ENCODE peak calls at places on chromosomes 7 and 10, in four cellular contexts. Q, B, D and J are unnamed samples.

GRCh38 chr7:21548491-21548890 is 5.7 kb downstream of the DNAH11 start:
- DNase-seq in B (no peak), D (no peak), Q (no peak), J (no peak)

GRCh38 chr7:46444266-46444665 is 523.2 kb upstream of the IGFBP3 start:
- DNase-seq in B (no peak), Q (no peak), D (no peak), J (no peak)

GRCh38 chr10:92452313-92452712 is 121.6 kb downstream of the IDE start:
- DNase-seq in B (no peak), Q (no peak), D (no peak), J (no peak)

GRCh38 chr7:39741942-39742623 is 118.7 kb downstream of the RALA start:
- DNase-seq in Q (no peak), B (no peak), D (no peak), J (peak; percentile 72)

GRCh38 chr10:124642076-124642710 is 102.0 kb downstream of the FAM53B start:
- DNase-seq in B (peak; percentile 60), D (no peak), Q (no peak), J (peak; percentile 85)

GRCh38 chr10:90604636-90605035 is 253.2 kb downstream of the HTR7 start:
- DNase-seq in Q (no peak), B (no peak), D (no peak), J (no peak)

GRCh38 chr7:136912339-136912738 is 43.9 kb downstream of the CHRM2 start:
- DNase-seq in Q (no peak), B (no peak), D (no peak), J (no peak)

GRCh38 chr10:95170790-95171189 is 23.2 kb upstream of the ACSM6 start:
- DNase-seq in Q (no peak), B (peak; percentile 32), D (no peak), J (no peak)

GRCh38 chr7:156875766-156876165 is 17.2 kb downstream of the LMBR1 start:
- DNase-seq in B (no peak), D (no peak), Q (no peak), J (no peak)

GRCh38 chr10:31929986-31930675 is 1.5 kb upstream of the ARHGAP12 start:
- DNase-seq in Q (peak; percentile 64), D (no peak), B (no peak), J (no peak)

GRCh38 chr10:62284221-62284620 is 15.6 kb upstream of the RTKN2 start:
- DNase-seq in Q (no peak), B (no peak), D (no peak), J (no peak)

GRCh38 chr7:123538189-123538714 is 3.9 kb upstream of the IQUB start:
- DNase-seq in Q (no peak), D (no peak), B (no peak), J (no peak)

GRCh38 chr7:142328006-142328405 is 70.1 kb upstream of the PRSS58 start:
- DNase-seq in D (no peak), Q (peak; percentile 34), B (no peak), J (no peak)

GRCh38 chr10:5964736-5965135 is 12.6 kb downstream of the IL15RA start:
- DNase-seq in Q (no peak), D (no peak), B (peak; percentile 54), J (peak; percentile 24)

GRCh38 chr7:132575336-132575986 is 809 bp downstream of the PLXNA4 start:
- DNase-seq in B (peak; percentile 84), D (no peak), Q (no peak), J (no peak)

GRCh38 chr7:100433592-100434296 is 2.6 kb downstream of the PPP1R35 start:
- DNase-seq in Q (no peak), B (no peak), D (no peak), J (peak; percentile 28)

GRCh38 chr10:132710036-132710686 is 75.8 kb downstream of the NKX6-2 start:
- DNase-seq in B (peak; percentile 70), D (no peak), Q (no peak), J (peak; percentile 35)

GRCh38 chr10:32961892-32962369 is 3.9 kb upstream of the ITGB1 start:
- DNase-seq in Q (peak; percentile 58), B (no peak), D (peak; percentile 57), J (no peak)

GRCh38 chr10:100724531-100725027 is 20.8 kb upstream of the PAX2 start:
- DNase-seq in D (no peak), Q (no peak), B (peak; percentile 61), J (no peak)

GRCh38 chr10:77504870-77505257 is 132.7 kb downstream of the KCNMA1 start:
- DNase-seq in B (peak; percentile 84), Q (no peak), D (no peak), J (no peak)

GRCh38 chr7:101701153-101701794 is 72.2 kb upstream of the MYL10 start:
- DNase-seq in D (no peak), B (no peak), Q (no peak), J (no peak)

DNA sequence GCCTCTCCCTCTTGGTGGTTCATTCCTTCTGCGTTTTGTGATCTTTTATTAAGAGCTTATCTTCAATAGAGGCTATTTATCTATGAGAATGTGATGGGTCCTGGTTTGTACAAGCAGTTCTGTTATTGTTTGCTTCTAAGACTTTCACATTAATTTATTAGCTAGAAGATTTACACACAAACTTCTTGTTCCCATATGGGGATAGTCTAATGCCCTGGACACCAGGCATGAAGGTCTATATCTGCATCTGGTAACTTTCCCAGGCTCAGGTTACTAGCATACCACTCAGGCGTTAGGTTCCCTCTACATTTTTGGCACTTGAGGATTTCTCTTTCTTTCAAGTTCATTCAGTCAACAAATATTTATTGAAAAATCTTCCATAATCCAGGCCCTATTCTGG is 7.7 kb downstream of the XPNPEP1 start:
- DNase-seq in Q (no peak), D (no peak), B (no peak), J (no peak)
- H3K4me1 ChIP-seq in Q (peaks cover 86% of the 10 kb centered on the region), D (peaks cover 31% of the 10 kb centered on the region), B (peaks cover 12% of the 10 kb centered on the region), J (peaks cover 11% of the 10 kb centered on the region)

DNA sequence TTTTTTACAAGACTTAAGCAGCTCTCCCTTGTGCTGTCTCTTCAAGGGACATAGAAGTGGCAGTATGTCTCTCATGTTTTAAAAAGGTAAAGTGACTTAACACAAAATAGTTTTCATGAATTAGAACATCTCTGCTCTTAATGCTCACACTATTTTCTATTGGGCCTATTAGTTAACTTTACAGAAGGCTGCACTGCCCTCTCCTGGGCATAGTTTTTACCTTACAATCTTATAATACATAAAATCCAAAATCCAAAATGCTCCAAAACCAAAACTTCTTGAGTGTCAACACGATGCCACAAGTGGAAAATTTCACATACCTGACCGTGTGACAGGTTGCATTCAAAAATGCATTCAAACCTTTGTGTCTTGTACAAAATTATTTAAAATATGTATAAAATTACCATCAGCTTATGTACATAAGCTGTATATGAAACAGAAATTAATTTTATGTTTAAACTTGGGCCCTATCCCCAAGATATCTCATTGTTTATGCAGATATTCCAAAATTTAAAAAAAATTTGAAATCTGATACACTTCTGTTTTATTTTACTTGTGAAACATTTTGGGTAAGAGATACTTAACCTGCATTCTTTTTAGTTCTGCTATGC is 25.8 kb downstream of the TES start:
- DNase-seq in D (peak; percentile 51), Q (peak; percentile 29), B (no peak), J (no peak)
- TF ChIP-seq CTCF in D (peak; percentile 60), Q (peak; percentile 78), B (peak; percentile 42), J (peak; percentile 59)

GRCh38 chr10:79446451-79447020 is 1.1 kb upstream of the ZCCHC24 start:
- DNase-seq in Q (no peak), B (peak; percentile 92), D (no peak), J (peak; percentile 83)

GRCh38 chr10:79443338-79444242 is 1.8 kb downstream of the ZCCHC24 start:
- DNase-seq in B (no peak), D (no peak), Q (no peak), J (no peak)

GRCh38 chr10:79445217-79445707 is at the start of gene ZCCHC24:
- DNase-seq in D (no peak), B (peak; percentile 90), Q (peak; percentile 67), J (peak; percentile 77)

GRCh38 chr10:79445708-79446450 is 455 bp upstream of the ZCCHC24 start:
- DNase-seq in D (peak; percentile 96), B (peak; percentile 99), Q (peak; percentile 95), J (peak; percentile 98)

GRCh38 chr10:79444243-79445119 is 943 bp downstream of the ZCCHC24 start:
- DNase-seq in D (no peak), Q (peak; percentile 37), B (peak; percentile 90), J (peak; percentile 77)
- H3K4me1 ChIP-seq in D (peaks cover 51% of the 10 kb centered on the region), Q (peaks cover 13% of the 10 kb centered on the region), B (no peaks in the 10 kb centered on the region), J (peaks cover 30% of the 10 kb centered on the region)

GRCh38 chr7:43511029-43511428 is 71.9 kb upstream of the STK17A start:
- DNase-seq in B (no peak), D (peak; percentile 49), Q (no peak), J (no peak)
- TF ChIP-seq CTCF in B (no peak), D (peak; percentile 70), Q (no peak), J (no peak)

GRCh38 chr10:117441366-117441765 is 66.1 kb upstream of the PDZD8 start:
- DNase-seq in D (no peak), B (no peak), Q (no peak), J (no peak)
- H3K4me1 ChIP-seq in D (no peaks in the 10 kb centered on the region), B (no peaks in the 10 kb centered on the region), Q (no peaks in the 10 kb centered on the region), J (no peaks in the 10 kb centered on the region)